ENCODE peak calls at places on chromosomes 2 and 18, in six cellular contexts. X, N, K, T, C and W are unnamed samples.

GRCh38 chr2:110864721-110865120 is 132.3 kb downstream of the ACOXL start:
- DNase-seq in X (no peak), N (no peak), K (no peak), T (no peak), C (no peak), W (no peak)

GRCh38 chr18:78939105-78939504 is 40.5 kb upstream of the SALL3 start:
- DNase-seq in X (no peak), N (no peak), K (no peak), T (no peak), C (no peak), W (no peak)

GRCh38 chr2:62410015-62410453 is 96.0 kb downstream of the TMEM17 start:
- DNase-seq in X (peak; percentile 14), N (peak; percentile 11), K (no peak), T (peak; percentile 9), C (no peak), W (no peak)

GRCh38 chr2:238906936-238907716 is 59.2 kb downstream of the TWIST2 start:
- DNase-seq in X (no peak), N (no peak), K (no peak), T (no peak), C (no peak), W (no peak)

GRCh38 chr2:241812730-241813079 is 3.7 kb downstream of the NEU4 start:
- DNase-seq in X (no peak), N (peak; percentile 7), K (no peak), T (no peak), C (no peak), W (no peak)

GRCh38 chr2:9552491-9553178 is 3.0 kb downstream of the ADAM17 start:
- DNase-seq in X (peak; percentile 94), N (no peak), K (no peak), T (peak; percentile 91), C (no peak), W (no peak)

GRCh38 chr18:55413474-55413873 is 174.5 kb downstream of the TCF4 start:
- DNase-seq in X (peak; percentile 66), N (no peak), K (no peak), T (no peak), C (no peak), W (no peak)

GRCh38 chr2:209367091-209367747 is 56.6 kb upstream of the MAP2 start:
- DNase-seq in X (peak; percentile 14), N (no peak), K (no peak), T (peak; percentile 27), C (no peak), W (no peak)